ENCODE peak calls at places on chromosomes 5 and 9, in eight cellular contexts. U is HT-29; S is activated naive CD4-positive, alpha-beta T cell; V is Peyer's patch; R is stimulated activated naive B cell treated with anti-CD40 and anti-IgM and Interleukin-4, amounts not matched to agents 10 μg/mL and 1 μg/mL and 100 μg/mL, for 72 hours; M is stromal cell of bone marrow; W is lower lobe of right lung; D is fibroblast of the aortic adventitia. L is an unnamed sample.
A peak's percentile ranks its signal among the peaks of the same experiment; 100 is the strongest.

GRCh38 chr5:66406761-66407289 is 189.4 kb upstream of the MAST4 start:
- DNase-seq in U (no peak), S (no peak), V (no peak), R (no peak), M (no peak), W (no peak), D (no peak), L (no peak)

GRCh38 chr5:35237580-35238376 is 7.5 kb upstream of the PRLR start:
- DNase-seq in U (peak; percentile 77), S (no peak), V (no peak), R (no peak), M (no peak), W (no peak), D (no peak), L (no peak)

GRCh38 chr9:126860077-126860756 is at the start of gene ZBTB34:
- DNase-seq in U (peak; percentile 63), S (peak; percentile 56), V (peak; percentile 85), R (peak; percentile 68), M (peak; percentile 18), W (peak; percentile 80), D (peak; percentile 34), L (no peak)

GRCh38 chr5:9977070-9977469 is 272.6 kb downstream of the ATPSCKMT start:
- DNase-seq in U (no peak), S (no peak), V (no peak), R (no peak), M (no peak), W (no peak), D (no peak), L (no peak)

GRCh38 chr9:135215571-135216161 is 128.2 kb downstream of the OLFM1 start:
- DNase-seq in U (no peak), S (no peak), V (peak; percentile 43), R (no peak), M (no peak), W (peak; percentile 61), D (peak; percentile 2), L (no peak)

GRCh38 chr5:109455598-109456096 is 45.9 kb upstream of the PJA2 start:
- DNase-seq in U (no peak), S (no peak), V (no peak), R (no peak), M (peak; percentile 98), W (no peak), D (peak; percentile 99), L (peak; percentile 93)

GRCh38 chr5:149153751-149154610 is 12.7 kb downstream of the ABLIM3 start:
- DNase-seq in U (no peak), S (no peak), V (no peak), R (no peak), M (peak; percentile 51), W (peak; percentile 62), D (peak; percentile 84), L (no peak)

GRCh38 chr9:5186416-5187169 is 1.2 kb upstream of the INSL6 start:
- DNase-seq in U (peak; percentile 68), S (no peak), V (peak; percentile 52), R (peak; percentile 22), M (peak; percentile 26), W (no peak), D (peak; percentile 69), L (peak; percentile 20)

GRCh38 chr9:79012561-79012960 is 559.2 kb upstream of the TLE4 start:
- DNase-seq in U (no peak), S (no peak), V (no peak), R (no peak), M (peak; percentile 25), W (no peak), D (no peak), L (peak; percentile 29)

GRCh38 chr5:1332461-1333001 is 12.4 kb downstream of the CLPTM1L start:
- DNase-seq in U (peak; percentile 31), S (no peak), V (peak; percentile 31), R (no peak), M (no peak), W (no peak), D (no peak), L (no peak)

GRCh38 chr9:121750259-121750714 is 98.9 kb downstream of the DAB2IP start:
- DNase-seq in U (no peak), S (no peak), V (no peak), R (no peak), M (no peak), W (no peak), D (no peak), L (no peak)

GRCh38 chr5:54426209-54426608 is 29.3 kb upstream of the HSPB3 start:
- DNase-seq in U (no peak), S (no peak), V (no peak), R (no peak), M (no peak), W (no peak), D (no peak), L (no peak)

GRCh38 chr9:35385042-35385441 is 104.9 kb upstream of the RUSC2 start:
- DNase-seq in U (peak; percentile 11), S (no peak), V (no peak), R (no peak), M (peak; percentile 75), W (no peak), D (peak; percentile 91), L (peak; percentile 63)